ENCODE peak calls at places on chromosomes 11 and 22, in eight cellular contexts. H is body of pancreas; U is activated naive CD8-positive, alpha-beta T cell treated with anti-CD3 and anti-CD28 coated beads, Interleukin-2, amount 50 U/mL, for 16 hours; A is amniotic stem cell; X is GM10248; L is NCI-H748 treated with DMSO at 0.1 percent for 48 hours; V is naive B cell; N is GM06990. W is an unnamed sample.
A peak's percentile ranks its signal among the peaks of the same experiment; 100 is the strongest.

GRCh38 chr22:39429916-39430575 is 26.8 kb upstream of the MGAT3 start:
- DNase-seq in N (no peak), L (no peak), X (no peak), A (no peak), U (no peak), H (no peak), V (no peak), W (no peak)

GRCh38 chr11:33292306-33292705 is 35.1 kb downstream of the HIPK3 start:
- DNase-seq in U (no peak), X (no peak), N (no peak), H (no peak), V (no peak), A (no peak), L (no peak), W (no peak)

GRCh38 chr11:102553835-102554282 is 23.3 kb upstream of the MMP7 start:
- DNase-seq in N (peak; percentile 58), U (no peak), L (no peak), A (no peak), V (no peak), H (no peak), X (peak; percentile 26), W (no peak)

GRCh38 chr11:57349491-57350274 is 11.5 kb downstream of the P2RX3 start:
- DNase-seq in U (peak; percentile 11), H (peak; percentile 70), A (no peak), V (peak; percentile 36), N (peak; percentile 46), L (peak; percentile 5), X (peak; percentile 81), W (no peak)

GRCh38 chr11:115884800-115885445 is 380.7 kb upstream of the CADM1 start:
- DNase-seq in X (no peak), N (no peak), H (no peak), U (no peak), V (no peak), L (no peak), A (no peak), W (no peak)

GRCh38 chr11:132604446-132604845 is 927.9 kb downstream of the OPCML start:
- DNase-seq in A (no peak), X (no peak), U (no peak), N (no peak), L (no peak), H (no peak), V (no peak), W (no peak)

GRCh38 chr11:1085440-1086170 is 10.9 kb downstream of the MUC2 start:
- DNase-seq in U (no peak), V (no peak), N (no peak), L (no peak), A (no peak), H (no peak), X (no peak), W (no peak)

GRCh38 chr11:64753380-64754123 is 6.2 kb downstream of the PYGM start:
- DNase-seq in L (no peak), A (no peak), U (no peak), H (no peak), V (no peak), N (no peak), X (no peak), W (no peak)

GRCh38 chr22:28538922-28539321 is 140.7 kb downstream of the TTC28 start:
- DNase-seq in H (no peak), V (no peak), A (no peak), X (no peak), N (no peak), L (no peak), U (no peak), W (no peak)

GRCh38 chr11:57249384-57250319 is 12.6 kb upstream of the APLNR start:
- DNase-seq in V (no peak), U (no peak), L (no peak), N (no peak), A (peak; percentile 33), X (peak; percentile 52), H (peak; percentile 68), W (no peak)

GRCh38 chr11:10930224-10930960 is 72.5 kb upstream of the ZBED5 start:
- DNase-seq in N (peak; percentile 15), L (no peak), U (no peak), A (no peak), H (no peak), X (no peak), V (peak; percentile 31), W (no peak)

GRCh38 chr11:4480577-4481539 is 1.6 kb upstream of the OR52K1 start:
- DNase-seq in N (no peak), V (no peak), U (no peak), H (no peak), X (no peak), L (no peak), A (no peak), W (no peak)

GRCh38 chr11:76665921-76666351 is 4.6 kb downstream of the LRRC32 start:
- DNase-seq in U (no peak), H (no peak), N (no peak), V (no peak), A (no peak), X (no peak), L (no peak), W (no peak)

GRCh38 chr22:19291580-19292261 is at the start of gene CLTCL1:
- DNase-seq in X (peak; percentile 99), H (peak; percentile 87), V (peak; percentile 67), A (no peak), U (peak; percentile 23), N (peak; percentile 80), L (peak; percentile 59), W (peak; percentile 26)

GRCh38 chr22:50114221-50114981 is 24.6 kb downstream of the MOV10L1 start:
- DNase-seq in X (peak; percentile 7), L (no peak), N (no peak), V (no peak), U (no peak), H (no peak), A (peak; percentile 47), W (no peak)

GRCh38 chr11:113462830-113463229 is 12.4 kb downstream of the DRD2 start:
- DNase-seq in X (no peak), H (no peak), N (no peak), L (no peak), V (no peak), A (no peak), U (no peak), W (no peak)

GRCh38 chr22:44648821-44649566 is 53.0 kb upstream of the PRR5 start:
- DNase-seq in L (no peak), H (no peak), V (no peak), A (peak; percentile 78), U (no peak), X (no peak), N (no peak), W (no peak)

GRCh38 chr11:1225386-1226225 is 2.7 kb downstream of the MUC5B start:
- DNase-seq in A (no peak), X (no peak), U (no peak), L (no peak), H (no peak), N (no peak), V (no peak), W (no peak)

GRCh38 chr22:16958475-16958874 is 49.5 kb downstream of the GAB4 start:
- DNase-seq in L (no peak), A (no peak), X (peak; percentile 4), V (no peak), N (no peak), H (no peak), U (no peak), W (no peak)

GRCh38 chr11:34844466-34845112 is 71.6 kb downstream of the APIP start:
- DNase-seq in L (no peak), U (no peak), X (no peak), N (no peak), V (no peak), A (no peak), H (no peak), W (no peak)

GRCh38 chr11:110148775-110149744 is 55.9 kb downstream of the ZC3H12C start:
- DNase-seq in U (no peak), L (no peak), N (peak; percentile 4), H (no peak), A (no peak), X (no peak), V (no peak), W (peak; percentile 83)

GRCh38 chr11:111735262-111736116 is 30.7 kb downstream of the PPP2R1B start:
- DNase-seq in H (no peak), N (no peak), V (no peak), L (peak; percentile 16), A (peak; percentile 99), U (no peak), X (no peak), W (no peak)

GRCh38 chr11:130452941-130453340 is 4.5 kb downstream of the ADAMTS15 start:
- DNase-seq in X (no peak), N (no peak), U (no peak), H (no peak), V (no peak), L (no peak), A (no peak), W (no peak)

GRCh38 chr11:119092880-119093665 is 8.4 kb downstream of the HMBS start:
- DNase-seq in X (no peak), U (no peak), H (no peak), N (no peak), V (no peak), L (no peak), A (no peak), W (no peak)